ENCODE peak calls at places on chromosomes 3 and 15, in ten cellular contexts. B is NCI-H1092 treated with DMSO at 0.1 percent for 48 hours; E is stimulated activated CD4-positive, alpha-beta T cell treated with anti-CD3 and anti-CD28 coated beads, Interleukin-4, amount 100 ng/mL, for 4 hours; S is GM03348; V is mesendoderm; Y is stimulated activated naive CD8-positive, alpha-beta T cell treated with anti-CD3 and anti-CD28 coated beads, Interleukin-15, Interleukin-2, amounts not matched to agents 100 U/mL and 50 U/mL, for 24 hours; H is iPS DF 6.9; R is left ventricle myocardium superior; J is NCI-H774; N is activated CD4-positive, alpha-beta memory T cell treated with anti-CD3 and anti-CD28 coated beads for 36 hours. A is an unnamed sample.

GRCh38 chr3:178097576-178097975 is 438.7 kb upstream of the KCNMB2 start:
- DNase-seq in V (no peak), N (no peak), J (no peak), E (no peak), R (no peak), B (no peak), Y (no peak), H (no peak), S (peak), A (peak)

GRCh38 chr15:53586815-53587214 is 172.6 kb downstream of the WDR72 start:
- DNase-seq in R (no peak), E (no peak), V (peak), B (no peak), H (peak), S (no peak), J (no peak), N (peak), Y (peak), A (no peak)

GRCh38 chr15:48358681-48359152 is 27.5 kb downstream of the DUT start:
- DNase-seq in S (peak), V (no peak), R (no peak), B (no peak), Y (no peak), J (no peak), N (no peak), H (no peak), E (no peak), A (no peak)

GRCh38 chr3:9909221-9910013 is 6.8 kb downstream of the IL17RE start:
- DNase-seq in B (no peak), Y (no peak), V (no peak), J (no peak), H (no peak), N (peak), R (no peak), S (no peak), E (no peak), A (no peak)

GRCh38 chr15:33846151-33846550 is 122.1 kb upstream of the CHRM5 start:
- DNase-seq in J (no peak), R (no peak), Y (no peak), E (no peak), V (no peak), H (no peak), S (no peak), N (no peak), B (no peak), A (no peak)

GRCh38 chr3:72724070-72724469 is 124.2 kb downstream of the SHQ1 start:
- DNase-seq in H (no peak), E (no peak), R (no peak), S (no peak), J (no peak), Y (no peak), N (no peak), B (no peak), V (peak), A (no peak)

GRCh38 chr15:62649793-62650420 is 392.6 kb upstream of the TPM1 start:
- DNase-seq in Y (peak), R (peak), S (peak), B (no peak), E (no peak), H (no peak), J (no peak), V (no peak), N (peak), A (peak)

GRCh38 chr3:121493431-121493830 is 52.4 kb downstream of the POLQ start:
- DNase-seq in E (no peak), N (no peak), H (no peak), J (no peak), R (no peak), B (no peak), V (no peak), S (no peak), Y (no peak), A (no peak)

GRCh38 chr3:27728195-27729087 is 6.3 kb upstream of the EOMES start:
- DNase-seq in N (peak), R (peak), S (no peak), H (no peak), B (peak), V (peak), J (peak), Y (peak), E (no peak), A (no peak)

GRCh38 chr3:183515968-183516851 is 39.3 kb downstream of the KLHL6 start:
- DNase-seq in N (peak), E (peak), R (no peak), B (no peak), S (no peak), H (no peak), V (no peak), J (no peak), Y (peak), A (no peak)

GRCh38 chr3:131582438-131582837 is 79.7 kb upstream of the MRPL3 start:
- DNase-seq in H (no peak), Y (no peak), E (no peak), N (no peak), S (no peak), R (no peak), V (no peak), J (no peak), B (no peak), A (no peak)

GRCh38 chr15:52306270-52306669 is 10.7 kb upstream of the MYO5C start:
- DNase-seq in B (no peak), E (no peak), V (no peak), S (no peak), H (no peak), N (no peak), R (no peak), J (no peak), Y (no peak), A (no peak)

GRCh38 chr3:24963762-24964625 is 464.1 kb upstream of the RARB start:
- DNase-seq in H (no peak), S (peak), R (no peak), N (no peak), J (peak), V (peak), Y (no peak), B (peak), E (no peak), A (peak)

GRCh38 chr15:42070966-42071350 is 23.4 kb downstream of the PLA2G4D start:
- DNase-seq in J (no peak), Y (no peak), R (no peak), N (no peak), H (no peak), B (no peak), S (no peak), E (no peak), V (no peak), A (no peak)

GRCh38 chr3:30673425-30674341 is 67.3 kb downstream of the TGFBR2 start:
- DNase-seq in V (no peak), B (no peak), N (no peak), J (no peak), Y (no peak), H (no peak), R (no peak), E (no peak), S (no peak), A (no peak)

GRCh38 chr3:80770106-80771079 is 991.1 kb downstream of the GBE1 start:
- DNase-seq in R (no peak), V (no peak), S (peak), B (no peak), Y (no peak), N (no peak), H (no peak), E (no peak), J (no peak), A (no peak)

GRCh38 chr3:107068980-107069379 is 308.3 kb upstream of the CCDC54 start:
- DNase-seq in N (no peak), E (no peak), S (peak), V (peak), Y (no peak), R (no peak), H (no peak), B (no peak), J (no peak), A (peak)

GRCh38 chr15:85993116-85993515 is 86.6 kb upstream of the AGBL1 start:
- DNase-seq in J (no peak), S (no peak), R (no peak), H (no peak), V (no peak), Y (no peak), E (no peak), N (no peak), B (no peak), A (no peak)

GRCh38 chr15:52252781-52253180 is 42.8 kb downstream of the MYO5C start:
- DNase-seq in J (no peak), R (no peak), H (no peak), V (peak), E (no peak), S (peak), Y (no peak), B (no peak), N (peak), A (peak)

GRCh38 chr3:38142959-38143358 is 4.5 kb downstream of the MYD88 start:
- DNase-seq in B (no peak), Y (no peak), J (no peak), V (no peak), E (no peak), R (no peak), N (no peak), H (no peak), S (no peak), A (no peak)

GRCh38 chr15:31523655-31524049 is 197.0 kb downstream of the KLF13 start:
- DNase-seq in S (no peak), E (no peak), R (no peak), Y (no peak), H (no peak), B (no peak), J (no peak), V (no peak), N (no peak), A (no peak)

GRCh38 chr3:7144696-7145308 is 283.9 kb downstream of the GRM7 start:
- DNase-seq in B (no peak), Y (no peak), E (no peak), J (peak), N (no peak), R (no peak), H (peak), V (peak), S (no peak), A (no peak)

GRCh38 chr3:8773941-8774542 is 4.6 kb upstream of the OXTR start:
- DNase-seq in B (no peak), S (no peak), H (no peak), V (no peak), J (no peak), E (no peak), Y (no peak), N (no peak), R (no peak), A (no peak)

GRCh38 chr3:20023663-20024417 is 11.8 kb upstream of the PP2D1 start:
- DNase-seq in Y (no peak), E (no peak), R (peak), B (no peak), H (no peak), N (no peak), S (no peak), V (no peak), J (no peak), A (no peak)

GRCh38 chr15:52288051-52288942 is 7.3 kb downstream of the MYO5C start:
- DNase-seq in V (peak), S (no peak), N (no peak), H (no peak), E (no peak), R (no peak), B (no peak), J (peak), Y (no peak), A (no peak)